ENCODE peak calls at places on chromosomes 5 and 9, in nine cellular contexts. One of them, this sample, is unnamed.

GRCh38 chr9:104247899-104248460 is 153.9 kb downstream of the SMC2 start:
- DNase-seq in HCEC 1CT: no peak
- DNase-seq in ACHN: no peak
- DNase-seq in choroid plexus epithelial cell: no peak
- DNase-seq in nephron progenitor cell: no peak
- DNase-seq in lower lobe of right lung: no peak
- DNase-seq in activated naive CD8-positive, alpha-beta T cell treated with anti-CD3 and anti-CD28 coated beads, Interleukin-2, amount 10 ng/mL, durations not matched to agents 7 days and 5 days: no peak
- DNase-seq in left cardiac atrium: no peak
- DNase-seq in NCI-H2029: no peak
- DNase-seq in this sample: no peak

GRCh38 chr5:6506631-6507030 is 58.0 kb downstream of the UBE2QL1 start:
- DNase-seq in ACHN: no peak
- DNase-seq in nephron progenitor cell: no peak
- DNase-seq in left cardiac atrium: no peak
- DNase-seq in NCI-H2029: no peak
- DNase-seq in choroid plexus epithelial cell: no peak
- DNase-seq in HCEC 1CT: no peak
- DNase-seq in activated naive CD8-positive, alpha-beta T cell treated with anti-CD3 and anti-CD28 coated beads, Interleukin-2, amount 10 ng/mL, durations not matched to agents 7 days and 5 days: no peak
- DNase-seq in lower lobe of right lung: no peak
- DNase-seq in this sample: no peak

GRCh38 chr9:89434636-89435314 is 63.1 kb downstream of the SEMA4D start:
- DNase-seq in lower lobe of right lung: no peak
- DNase-seq in HCEC 1CT: no peak
- DNase-seq in activated naive CD8-positive, alpha-beta T cell treated with anti-CD3 and anti-CD28 coated beads, Interleukin-2, amount 10 ng/mL, durations not matched to agents 7 days and 5 days: no peak
- DNase-seq in nephron progenitor cell: no peak
- DNase-seq in left cardiac atrium: no peak
- DNase-seq in NCI-H2029: no peak
- DNase-seq in choroid plexus epithelial cell: no peak
- DNase-seq in ACHN: no peak
- DNase-seq in this sample: no peak

GRCh38 chr5:119435436-119436132 is 16.7 kb upstream of the HSD17B4 start:
- DNase-seq in NCI-H2029: no peak
- DNase-seq in HCEC 1CT: peak
- DNase-seq in ACHN: peak
- DNase-seq in left cardiac atrium: peak
- DNase-seq in lower lobe of right lung: peak
- DNase-seq in activated naive CD8-positive, alpha-beta T cell treated with anti-CD3 and anti-CD28 coated beads, Interleukin-2, amount 10 ng/mL, durations not matched to agents 7 days and 5 days: peak
- DNase-seq in choroid plexus epithelial cell: peak
- DNase-seq in nephron progenitor cell: peak
- DNase-seq in this sample: peak

GRCh38 chr5:131521252-131521651 is 113.8 kb downstream of the RAPGEF6 start:
- DNase-seq in ACHN: no peak
- DNase-seq in left cardiac atrium: no peak
- DNase-seq in lower lobe of right lung: no peak
- DNase-seq in NCI-H2029: no peak
- DNase-seq in HCEC 1CT: peak
- DNase-seq in activated naive CD8-positive, alpha-beta T cell treated with anti-CD3 and anti-CD28 coated beads, Interleukin-2, amount 10 ng/mL, durations not matched to agents 7 days and 5 days: no peak
- DNase-seq in choroid plexus epithelial cell: peak
- DNase-seq in nephron progenitor cell: no peak
- DNase-seq in this sample: no peak

GRCh38 chr9:120711841-120712538 is 2.3 kb downstream of the MEGF9 start:
- DNase-seq in HCEC 1CT: peak
- DNase-seq in nephron progenitor cell: no peak
- DNase-seq in choroid plexus epithelial cell: no peak
- DNase-seq in lower lobe of right lung: no peak
- DNase-seq in left cardiac atrium: no peak
- DNase-seq in NCI-H2029: no peak
- DNase-seq in activated naive CD8-positive, alpha-beta T cell treated with anti-CD3 and anti-CD28 coated beads, Interleukin-2, amount 10 ng/mL, durations not matched to agents 7 days and 5 days: no peak
- DNase-seq in ACHN: no peak
- DNase-seq in this sample: no peak

GRCh38 chr9:28887188-28887884 is 1314.1 kb upstream of the C9orf72 start:
- DNase-seq in choroid plexus epithelial cell: no peak
- DNase-seq in ACHN: no peak
- DNase-seq in activated naive CD8-positive, alpha-beta T cell treated with anti-CD3 and anti-CD28 coated beads, Interleukin-2, amount 10 ng/mL, durations not matched to agents 7 days and 5 days: no peak
- DNase-seq in lower lobe of right lung: no peak
- DNase-seq in HCEC 1CT: no peak
- DNase-seq in nephron progenitor cell: no peak
- DNase-seq in NCI-H2029: no peak
- DNase-seq in left cardiac atrium: no peak
- DNase-seq in this sample: no peak

GRCh38 chr9:87882627-87883026 is at the start of gene SPATA31E1:
- DNase-seq in HCEC 1CT: no peak
- DNase-seq in NCI-H2029: no peak
- DNase-seq in left cardiac atrium: no peak
- DNase-seq in lower lobe of right lung: no peak
- DNase-seq in choroid plexus epithelial cell: no peak
- DNase-seq in ACHN: no peak
- DNase-seq in nephron progenitor cell: no peak
- DNase-seq in activated naive CD8-positive, alpha-beta T cell treated with anti-CD3 and anti-CD28 coated beads, Interleukin-2, amount 10 ng/mL, durations not matched to agents 7 days and 5 days: no peak
- DNase-seq in this sample: peak

GRCh38 chr5:31027726-31028125 is 165.8 kb upstream of the CDH6 start:
- DNase-seq in NCI-H2029: no peak
- DNase-seq in activated naive CD8-positive, alpha-beta T cell treated with anti-CD3 and anti-CD28 coated beads, Interleukin-2, amount 10 ng/mL, durations not matched to agents 7 days and 5 days: no peak
- DNase-seq in ACHN: peak
- DNase-seq in nephron progenitor cell: no peak
- DNase-seq in choroid plexus epithelial cell: no peak
- DNase-seq in left cardiac atrium: no peak
- DNase-seq in lower lobe of right lung: no peak
- DNase-seq in HCEC 1CT: no peak
- DNase-seq in this sample: no peak

GRCh38 chr5:172733179-172733973 is 37.6 kb downstream of the DUSP1 start:
- DNase-seq in nephron progenitor cell: peak
- DNase-seq in activated naive CD8-positive, alpha-beta T cell treated with anti-CD3 and anti-CD28 coated beads, Interleukin-2, amount 10 ng/mL, durations not matched to agents 7 days and 5 days: no peak
- DNase-seq in choroid plexus epithelial cell: peak
- DNase-seq in lower lobe of right lung: peak
- DNase-seq in NCI-H2029: no peak
- DNase-seq in HCEC 1CT: peak
- DNase-seq in ACHN: peak
- DNase-seq in left cardiac atrium: peak
- DNase-seq in this sample: peak

GRCh38 chr9:33737811-33738606 is 57.4 kb upstream of the PRSS3 start:
- DNase-seq in activated naive CD8-positive, alpha-beta T cell treated with anti-CD3 and anti-CD28 coated beads, Interleukin-2, amount 10 ng/mL, durations not matched to agents 7 days and 5 days: peak
- DNase-seq in NCI-H2029: peak
- DNase-seq in ACHN: peak
- DNase-seq in HCEC 1CT: peak
- DNase-seq in nephron progenitor cell: peak
- DNase-seq in lower lobe of right lung: no peak
- DNase-seq in choroid plexus epithelial cell: peak
- DNase-seq in left cardiac atrium: peak
- DNase-seq in this sample: peak

GRCh38 chr9:33375238-33375840 is 27.0 kb downstream of the AQP7 start:
- DNase-seq in nephron progenitor cell: peak
- DNase-seq in choroid plexus epithelial cell: no peak
- DNase-seq in HCEC 1CT: no peak
- DNase-seq in activated naive CD8-positive, alpha-beta T cell treated with anti-CD3 and anti-CD28 coated beads, Interleukin-2, amount 10 ng/mL, durations not matched to agents 7 days and 5 days: peak
- DNase-seq in left cardiac atrium: no peak
- DNase-seq in lower lobe of right lung: no peak
- DNase-seq in NCI-H2029: no peak
- DNase-seq in ACHN: no peak
- DNase-seq in this sample: peak

GRCh38 chr5:176364765-176365662 is at the start of gene ARL10:
- DNase-seq in NCI-H2029: no peak
- DNase-seq in activated naive CD8-positive, alpha-beta T cell treated with anti-CD3 and anti-CD28 coated beads, Interleukin-2, amount 10 ng/mL, durations not matched to agents 7 days and 5 days: no peak
- DNase-seq in nephron progenitor cell: peak
- DNase-seq in lower lobe of right lung: peak
- DNase-seq in choroid plexus epithelial cell: peak
- DNase-seq in HCEC 1CT: peak
- DNase-seq in left cardiac atrium: peak
- DNase-seq in ACHN: peak
- DNase-seq in this sample: peak

This sample was measured in neural progenitor cell.